ENCODE peak calls at places on chromosomes 7 and 10, in six cellular contexts. E is HCEC 1CT, V is heart left ventricle, Q is RPMI7951, Z is GM19239, F is AG04450. T is an unnamed sample.

GRCh38 chr10:73841526-73842285 is 30.3 kb upstream of the NDST2 start:
- DNase-seq in E (peak; percentile 65), V (no peak), Q (peak; percentile 26), Z (no peak), F (no peak), T (no peak)

GRCh38 chr10:5684971-5685763 is 529 bp downstream of the TASOR2 start:
- DNase-seq in E (peak; percentile 78), V (peak; percentile 73), Q (peak; percentile 78), Z (no peak), F (peak; percentile 44), T (peak; percentile 65)

GRCh38 chr7:90520484-90520883 is 51.0 kb downstream of the PTTG1IP2 start:
- DNase-seq in E (peak; percentile 40), V (no peak), Q (no peak), Z (no peak), F (no peak), T (peak; percentile 19)

GRCh38 chr10:11009471-11010308 is 8.0 kb upstream of the CELF2 start:
- DNase-seq in E (no peak), V (no peak), Q (no peak), Z (no peak), F (no peak), T (peak; percentile 0)

GRCh38 chr7:55170335-55170734 is 151.5 kb downstream of the EGFR start:
- DNase-seq in E (no peak), V (no peak), Q (no peak), Z (no peak), F (no peak), T (no peak)

GRCh38 chr7:41987-42386 is 150.4 kb upstream of the FAM20C start:
- DNase-seq in E (no peak), V (no peak), Q (peak; percentile 88), Z (no peak), F (no peak), T (no peak)

GRCh38 chr7:41164440-41164839 is 538.5 kb downstream of the INHBA start:
- DNase-seq in E (no peak), V (no peak), Q (peak; percentile 39), Z (no peak), F (no peak), T (peak; percentile 22)

GRCh38 chr7:43929529-43930457 is 3.6 kb downstream of the UBE2D4 start:
- DNase-seq in E (no peak), V (no peak), Q (no peak), Z (no peak), F (no peak), T (no peak)

GRCh38 chr7:93574646-93575554 is at the start of gene CALCR:
- DNase-seq in E (no peak), V (no peak), Q (no peak), Z (no peak), F (no peak), T (no peak)

GRCh38 chr7:101688183-101688831 is 59.2 kb upstream of the MYL10 start:
- DNase-seq in E (peak; percentile 35), V (peak; percentile 80), Q (peak; percentile 65), Z (peak; percentile 84), F (peak; percentile 18), T (peak; percentile 72)

GRCh38 chr7:16027396-16027795 is 340.9 kb upstream of the MEOX2 start:
- DNase-seq in E (no peak), V (no peak), Q (no peak), Z (no peak), F (no peak), T (no peak)

GRCh38 chr10:78626471-78626870 is 442.3 kb upstream of the ZMIZ1 start:
- DNase-seq in E (no peak), V (no peak), Q (no peak), Z (no peak), F (no peak), T (no peak)

GRCh38 chr7:105581066-105581811 is at the start of gene EFCAB10:
- DNase-seq in E (no peak), V (peak; percentile 32), Q (peak; percentile 59), Z (peak; percentile 82), F (no peak), T (peak; percentile 64)

GRCh38 chr10:77004917-77005564 is 632.6 kb downstream of the KCNMA1 start:
- DNase-seq in E (peak; percentile 48), V (no peak), Q (peak; percentile 49), Z (peak; percentile 9), F (peak; percentile 37), T (peak; percentile 52)

GRCh38 chr7:13794581-13794980 is 194.9 kb downstream of the ETV1 start:
- DNase-seq in E (no peak), V (no peak), Q (no peak), Z (no peak), F (no peak), T (peak; percentile 11)

GRCh38 chr10:121739114-121739513 is 140.9 kb upstream of the FGFR2 start:
- DNase-seq in E (no peak), V (no peak), Q (no peak), Z (no peak), F (no peak), T (no peak)

GRCh38 chr10:92965314-92965713 is 95.3 kb upstream of the CYP26C1 start:
- DNase-seq in E (peak; percentile 70), V (no peak), Q (peak; percentile 29), Z (no peak), F (no peak), T (peak; percentile 47)

GRCh38 chr10:45410807-45411606 is 37.0 kb downstream of the ALOX5 start:
- DNase-seq in E (no peak), V (no peak), Q (no peak), Z (no peak), F (no peak), T (no peak)

GRCh38 chr7:134075799-134076198 is 51.3 kb upstream of the LRGUK start:
- DNase-seq in E (no peak), V (no peak), Q (no peak), Z (no peak), F (no peak), T (no peak)

GRCh38 chr10:113958631-113959382 is 84.9 kb upstream of the ADRB1 start:
- DNase-seq in E (peak; percentile 85), V (peak; percentile 37), Q (peak; percentile 89), Z (no peak), F (peak; percentile 72), T (peak; percentile 96)

GRCh38 chr10:67884313-67884841 is at the start of gene SIRT1:
- DNase-seq in E (peak; percentile 95), V (peak; percentile 98), Q (peak; percentile 92), Z (peak; percentile 86), F (peak; percentile 84), T (peak; percentile 91)

GRCh38 chr10:59283456-59284082 is 78.8 kb downstream of the FAM13C start:
- DNase-seq in E (no peak), V (no peak), Q (no peak), Z (no peak), F (no peak), T (no peak)

GRCh38 chr10:70328987-70329386 is 45.2 kb upstream of the NPFFR1 start:
- DNase-seq in E (no peak), V (no peak), Q (peak; percentile 42), Z (no peak), F (no peak), T (peak; percentile 80)

GRCh38 chr7:93055543-93056107 is 62.2 kb downstream of the SAMD9 start:
- DNase-seq in E (peak; percentile 49), V (no peak), Q (peak; percentile 51), Z (peak; percentile 21), F (no peak), T (peak; percentile 55)

T was measured in M059J.